ENCODE peak calls at places on chromosome 10, in four cellular contexts. H, V, X and P are unnamed samples.

GRCh38 chr10:59857049-59857448 is 49.3 kb downstream of the CCDC6 start:
- DNase-seq in H (no peak), V (no peak), X (no peak), P (no peak)

GRCh38 chr10:132564690-132565089 is 27.1 kb downstream of the INPP5A start:
- DNase-seq in H (no peak), V (no peak), X (no peak), P (peak)

GRCh38 chr10:27390681-27391080 is 113.4 kb upstream of the RAB18 start:
- DNase-seq in H (no peak), V (no peak), X (no peak), P (peak)

GRCh38 chr10:49091450-49092210 is 23.7 kb downstream of the VSTM4 start:
- DNase-seq in H (no peak), V (no peak), X (no peak), P (no peak)

GRCh38 chr10:110425684-110426293 is 71.9 kb upstream of the DUSP5 start:
- DNase-seq in H (no peak), V (no peak), X (no peak), P (peak)

GRCh38 chr10:75696536-75696935 is 265.1 kb downstream of the LRMDA start:
- DNase-seq in H (no peak), V (no peak), X (no peak), P (no peak)

GRCh38 chr10:33248638-33249037 is 85.8 kb downstream of the NRP1 start:
- DNase-seq in H (no peak), V (no peak), X (no peak), P (peak)

GRCh38 chr10:122740640-122741039 is 41.0 kb upstream of the C10orf120 start:
- DNase-seq in H (no peak), V (no peak), X (no peak), P (no peak)

GRCh38 chr10:34313353-34313752 is 501.7 kb downstream of the PARD3 start:
- DNase-seq in H (no peak), V (no peak), X (no peak), P (no peak)

GRCh38 chr10:86580549-86580886 is 58.9 kb upstream of the WAPL start:
- DNase-seq in H (no peak), V (no peak), X (no peak), P (no peak)

GRCh38 chr10:97818572-97818971 is 31.1 kb upstream of the GOLGA7B start:
- DNase-seq in H (no peak), V (no peak), X (no peak), P (no peak)

GRCh38 chr10:72784551-72785421 is 92.8 kb downstream of the MCU start:
- DNase-seq in H (peak), V (peak), X (no peak), P (peak)

GRCh38 chr10:12448340-12448728 is 99.0 kb downstream of the CAMK1D start:
- DNase-seq in H (no peak), V (no peak), X (no peak), P (no peak)

GRCh38 chr10:120437541-120437940 is 19.5 kb upstream of the PLPP4 start:
- DNase-seq in H (no peak), V (no peak), X (no peak), P (no peak)

GRCh38 chr10:97444212-97444611 is 1.6 kb downstream of the EXOSC1 start:
- DNase-seq in H (no peak), V (no peak), X (no peak), P (no peak)

GRCh38 chr10:22740180-22740579 is 25.8 kb upstream of the PIP4K2A start:
- DNase-seq in H (no peak), V (no peak), X (no peak), P (peak)

GRCh38 chr10:100997364-100998182 is 2.0 kb upstream of the LZTS2 start:
- DNase-seq in H (peak), V (no peak), X (peak), P (peak)

GRCh38 chr10:112782176-112782907 is 167.7 kb upstream of the TCF7L2 start:
- DNase-seq in H (no peak), V (no peak), X (no peak), P (no peak)

GRCh38 chr10:67808706-67809105 is 29.3 kb downstream of the DNAJC12 start:
- DNase-seq in H (no peak), V (no peak), X (no peak), P (no peak)

GRCh38 chr10:71134732-71135211 is 77.6 kb upstream of the UNC5B start:
- DNase-seq in H (no peak), V (no peak), X (no peak), P (no peak)

GRCh38 chr10:73866621-73867020 is 7.7 kb downstream of the CAMK2G start:
- DNase-seq in H (no peak), V (no peak), X (no peak), P (no peak)

GRCh38 chr10:43863859-43864591 is 215.3 kb upstream of the ZNF32 start:
- DNase-seq in H (no peak), V (no peak), X (no peak), P (peak)

GRCh38 chr10:84360634-84361365 is 32.4 kb downstream of the CCSER2 start:
- DNase-seq in H (no peak), V (no peak), X (no peak), P (no peak)

GRCh38 chr10:62248465-62248864 is 20.2 kb downstream of the RTKN2 start:
- DNase-seq in H (no peak), V (no peak), X (no peak), P (peak)

GRCh38 chr10:26367771-26368170 is 70.4 kb upstream of the APBB1IP start:
- DNase-seq in H (no peak), V (no peak), X (peak), P (peak)

GRCh38 chr10:32318476-32318896 is 28.5 kb downstream of the EPC1 start:
- DNase-seq in H (no peak), V (no peak), X (no peak), P (no peak)

GRCh38 chr10:48526371-48526821 is 78.5 kb downstream of the ARHGAP22 start:
- DNase-seq in H (no peak), V (no peak), X (no peak), P (no peak)

GRCh38 chr10:34549001-34549400 is 266.1 kb downstream of the PARD3 start:
- DNase-seq in H (no peak), V (no peak), X (no peak), P (no peak)

GRCh38 chr10:8392216-8392615 is 337.7 kb downstream of the GATA3 start:
- DNase-seq in H (no peak), V (no peak), X (no peak), P (peak)

GRCh38 chr10:101287922-101288638 is 58.8 kb upstream of the LBX1 start:
- DNase-seq in H (no peak), V (no peak), X (no peak), P (peak)